ENCODE peak calls at places on chromosome 2, in six cellular contexts. X, Y, A, H, R and P are unnamed samples.

GRCh38 chr2:237731663-237732062 is 66.9 kb upstream of the RBM44 start:
- DNase-seq in X (no peak), Y (no peak), A (no peak), H (peak; percentile 48), R (no peak), P (no peak)

GRCh38 chr2:102141011-102141914 is 1.3 kb upstream of the IL1R1 start:
- DNase-seq in X (no peak), Y (no peak), A (no peak), H (no peak), R (no peak), P (no peak)

GRCh38 chr2:21363364-21363763 is 239.6 kb downstream of the TDRD15 start:
- DNase-seq in X (no peak), Y (no peak), A (no peak), H (no peak), R (no peak), P (no peak)

GRCh38 chr2:54899576-54900200 is 150.6 kb downstream of the RTN4 start:
- DNase-seq in X (no peak), Y (peak; percentile 4), A (peak; percentile 63), H (peak; percentile 55), R (no peak), P (no peak)

GRCh38 chr2:121748202-121748601 is 7.2 kb upstream of the TSN start:
- DNase-seq in X (no peak), Y (no peak), A (peak; percentile 76), H (peak; percentile 55), R (no peak), P (no peak)

GRCh38 chr2:5507374-5507773 is 184.8 kb upstream of the SOX11 start:
- DNase-seq in X (no peak), Y (no peak), A (no peak), H (no peak), R (no peak), P (no peak)

GRCh38 chr2:20225294-20226151 is 593 bp upstream of the SDC1 start:
- DNase-seq in X (peak; percentile 84), Y (no peak), A (peak; percentile 74), H (peak; percentile 77), R (peak; percentile 51), P (peak; percentile 81)

GRCh38 chr2:236169741-236170654 is 1.8 kb upstream of the GBX2 start:
- DNase-seq in X (no peak), Y (no peak), A (no peak), H (no peak), R (no peak), P (no peak)

GRCh38 chr2:55418512-55419235 is 982 bp downstream of the CCDC88A start:
- DNase-seq in X (no peak), Y (no peak), A (peak; percentile 54), H (peak; percentile 30), R (no peak), P (no peak)

DNA sequence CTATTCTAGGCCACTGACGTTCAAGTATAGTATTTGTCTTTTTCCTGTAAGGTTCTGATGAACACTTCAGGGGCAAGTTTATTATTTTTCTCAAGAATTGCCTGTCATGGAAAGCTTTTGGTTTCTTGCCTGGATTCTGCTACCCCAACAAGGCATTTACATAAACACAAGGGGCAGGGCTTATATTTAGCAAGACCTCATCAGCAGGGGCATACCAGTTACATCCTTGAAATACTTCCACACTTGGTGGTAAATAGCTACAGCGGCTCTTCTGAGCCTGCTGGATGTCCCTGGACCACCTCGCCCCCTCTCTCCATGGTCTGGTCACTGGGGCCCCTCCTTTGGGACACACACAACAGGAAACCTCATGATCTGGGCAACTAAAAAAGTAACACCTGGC is 44.6 kb downstream of the KCNE4 start:
- DNase-seq in X (no peak), Y (no peak), A (no peak), H (no peak), R (no peak), P (no peak)
- TF ChIP-seq POLR2AphosphoS5 in X (no peak), Y (no peak), A (no peak), H (no peak), R (no peak), P (no peak)

GRCh38 chr2:201129044-201129505 is 13.1 kb downstream of the CFLAR start:
- DNase-seq in X (no peak), Y (no peak), A (peak; percentile 54), H (peak; percentile 78), R (no peak), P (no peak)

GRCh38 chr2:201127570-201127969 is 11.6 kb downstream of the CFLAR start:
- DNase-seq in X (no peak), Y (no peak), A (peak; percentile 38), H (no peak), R (no peak), P (no peak)

GRCh38 chr2:201132518-201132917 is 16.6 kb downstream of the CFLAR start:
- DNase-seq in X (no peak), Y (no peak), A (no peak), H (no peak), R (no peak), P (no peak)

GRCh38 chr2:201127128-201127521 is 11.2 kb downstream of the CFLAR start:
- DNase-seq in X (no peak), Y (no peak), A (no peak), H (no peak), R (no peak), P (no peak)

DNA sequence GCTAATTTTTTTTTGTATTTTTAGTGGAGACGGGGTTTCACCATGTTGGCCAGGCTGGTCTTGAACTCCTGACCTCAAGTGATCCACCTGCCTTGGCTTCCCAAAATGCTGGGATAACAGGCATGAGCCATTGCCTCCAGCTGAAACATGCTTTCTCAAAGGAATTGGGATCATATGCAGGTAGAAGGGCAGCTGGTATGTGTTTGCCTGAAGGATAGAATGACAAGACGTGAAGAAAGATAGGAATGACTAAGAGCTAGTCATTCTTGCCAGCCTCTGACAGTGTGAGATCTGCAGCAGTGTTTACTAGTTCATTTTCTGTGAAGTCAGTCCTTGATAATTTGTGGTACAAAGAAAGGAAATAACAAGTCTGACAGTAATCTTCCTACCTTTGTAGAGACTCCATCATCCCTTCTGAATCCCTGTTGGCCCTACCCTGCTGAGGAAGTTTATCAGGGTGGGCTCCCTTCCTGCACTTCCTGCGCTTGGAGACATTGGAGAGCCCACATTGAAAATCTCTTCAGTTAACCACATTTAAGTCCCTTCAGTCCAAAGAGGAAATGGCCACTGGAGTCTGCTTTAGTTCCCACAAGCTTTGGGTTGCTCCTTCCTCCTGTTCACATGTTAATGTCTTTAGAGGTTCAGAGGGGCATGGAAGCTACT is 14.7 kb downstream of the CFLAR start:
- DNase-seq in X (no peak), Y (no peak), A (peak; percentile 69), H (no peak), R (no peak), P (no peak)
- TF ChIP-seq TAF1 in X (peak; percentile 30), Y (no peak), A (no peak), H (no peak), R (no peak), P (no peak)

GRCh38 chr2:190320696-190321095 is 1.1 kb upstream of the HIBCH start:
- DNase-seq in X (no peak), Y (no peak), A (peak; percentile 50), H (no peak), R (no peak), P (no peak)

GRCh38 chr2:190315273-190315672 is 4.4 kb downstream of the HIBCH start:
- DNase-seq in X (no peak), Y (no peak), A (no peak), H (no peak), R (no peak), P (no peak)

GRCh38 chr2:190318514-190318913 is 1.1 kb downstream of the HIBCH start:
- DNase-seq in X (no peak), Y (no peak), A (no peak), H (no peak), R (no peak), P (no peak)

GRCh38 chr2:190318931-190319556 is 582 bp downstream of the HIBCH start:
- DNase-seq in X (peak; percentile 2), Y (no peak), A (peak; percentile 16), H (no peak), R (no peak), P (no peak)

GRCh38 chr2:190319557-190320498 is at the start of gene HIBCH:
- DNase-seq in X (peak; percentile 53), Y (peak; percentile 81), A (peak; percentile 98), H (peak; percentile 99), R (peak; percentile 96), P (peak; percentile 33)
- TF ChIP-seq POLR2A in X (peak; percentile 82), Y (peak; percentile 89), A (peak; percentile 71), H (peak; percentile 90), R (peak; percentile 54), P (peak; percentile 86)

DNA sequence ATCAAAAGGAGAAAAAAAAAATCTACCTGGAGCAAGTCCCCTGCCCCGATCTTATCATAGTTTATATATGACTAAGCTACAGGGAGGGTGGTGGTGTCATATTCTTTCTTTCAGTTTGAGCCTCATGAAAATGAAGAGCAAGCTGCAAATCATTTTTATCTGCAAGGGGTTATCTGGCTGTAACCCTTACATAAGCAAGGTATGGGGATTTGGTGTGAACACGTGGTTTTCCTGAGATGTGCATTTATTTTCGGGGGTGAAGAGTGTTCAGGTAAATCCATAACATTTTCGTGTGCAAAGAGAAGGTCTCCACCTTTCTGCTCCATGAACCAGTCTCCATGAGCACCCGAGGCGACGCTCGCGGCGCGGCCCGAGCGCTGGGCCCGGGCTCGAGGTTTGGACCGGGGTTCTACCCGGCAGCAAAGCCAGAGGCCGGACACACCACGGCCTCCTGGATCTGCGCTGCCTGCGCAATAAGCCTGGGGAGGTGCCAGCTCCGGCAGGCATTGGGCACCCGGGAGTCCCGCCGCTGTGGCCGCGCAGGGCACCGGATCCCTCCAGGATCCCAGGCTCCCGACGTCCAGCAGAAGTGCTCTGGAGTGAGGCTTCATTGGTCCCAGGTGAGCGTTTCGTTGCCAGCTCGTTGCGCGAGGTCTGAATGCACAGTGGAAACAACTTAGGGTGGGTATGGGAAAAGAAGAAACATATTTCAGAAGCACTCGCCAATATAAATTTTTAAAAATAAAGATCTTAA is 36.1 kb upstream of the GPD2 start:
- DNase-seq in X (peak; percentile 36), Y (peak; percentile 37), A (peak; percentile 71), H (peak; percentile 55), R (peak; percentile 58), P (peak; percentile 34)
- TF ChIP-seq POLR2AphosphoS5 in X (no peak), Y (no peak), A (no peak), H (no peak), R (no peak), P (no peak)

GRCh38 chr2:232502901-232503791 is 15.5 kb upstream of the ECEL1 start:
- DNase-seq in X (no peak), Y (no peak), A (peak; percentile 40), H (no peak), R (no peak), P (no peak)

GRCh38 chr2:232502513-232502900 is 14.9 kb upstream of the ECEL1 start:
- DNase-seq in X (no peak), Y (no peak), A (no peak), H (no peak), R (no peak), P (no peak)

GRCh38 chr2:232505805-232506360 is 14.3 kb upstream of the PRSS56 start:
- DNase-seq in X (no peak), Y (no peak), A (no peak), H (no peak), R (no peak), P (no peak)

GRCh38 chr2:232503792-232504323 is 16.2 kb upstream of the ECEL1 start:
- DNase-seq in X (no peak), Y (no peak), A (no peak), H (no peak), R (no peak), P (no peak)

DNA sequence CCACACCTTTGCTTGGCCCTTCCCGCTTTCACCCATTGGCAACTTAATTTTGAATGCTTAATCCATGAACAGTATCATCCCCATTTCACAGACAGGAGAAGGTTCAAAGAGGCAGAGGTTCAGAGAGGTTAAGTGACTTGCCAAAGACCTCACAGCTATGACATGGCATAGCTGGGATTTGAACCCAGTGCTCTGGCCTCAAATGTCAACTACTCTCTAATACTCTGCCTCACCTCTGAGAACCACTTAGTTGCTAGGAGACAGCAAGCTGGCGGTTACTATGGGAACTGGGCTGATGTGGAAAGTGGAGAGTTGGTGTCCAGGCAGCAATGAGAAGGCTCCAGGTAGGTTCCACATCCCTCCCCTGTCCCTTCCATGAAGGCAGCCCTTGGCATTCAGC is 15.8 kb upstream of the PRSS56 start:
- DNase-seq in X (no peak), Y (no peak), A (no peak), H (no peak), R (no peak), P (no peak)
- TF ChIP-seq TAF1 in X (no peak), Y (no peak), A (no peak), H (no peak), R (no peak), P (no peak)